ENCODE peak calls at places on chromosome 22, in seven cellular contexts. B, W, I, J, G, F and U are unnamed samples. For H3K9me3, the result is how much of the 10 kb centered on the place peaks cover.

GRCh38 chr22:22075382-22076163 is 93.0 kb upstream of the TOP3B start:
- DNase-seq in I (no peak), G (no peak), F (no peak), J (no peak), W (no peak), B (no peak), U (no peak)

GRCh38 chr22:50562523-50563409 is at the start of gene SYCE3:
- DNase-seq in J (peak), W (peak), G (peak), B (peak), F (peak), I (peak), U (peak)

GRCh38 chr22:22753526-22754267 is 109.3 kb downstream of the GGTLC2 start:
- DNase-seq in J (peak), F (peak), I (no peak), W (peak), G (peak), B (peak), U (peak)

GRCh38 chr22:30546616-30547015 is at the start of gene SEC14L6:
- DNase-seq in W (no peak), J (no peak), G (no peak), B (no peak), F (no peak), I (no peak), U (no peak)

GRCh38 chr22:38881464-38881871 is 9.5 kb upstream of the CBX6 start:
- DNase-seq in I (no peak), B (peak), J (no peak), W (no peak), F (peak), G (no peak), U (no peak)

GRCh38 chr22:44964722-44965078 is 45.1 kb downstream of the PHF21B start:
- DNase-seq in W (no peak), F (no peak), G (no peak), I (no peak), B (no peak), J (no peak), U (no peak)

GRCh38 chr22:27391092-27391770 is 410.3 kb downstream of the MN1 start:
- DNase-seq in F (no peak), J (no peak), W (no peak), I (peak), G (no peak), B (peak), U (no peak)

GRCh38 chr22:41286639-41287091 is 678 bp upstream of the RANGAP1 start:
- DNase-seq in I (no peak), G (peak), B (no peak), J (peak), F (peak), W (peak), U (no peak)

GRCh38 chr22:24391836-24392217 is 35.6 kb upstream of the ADORA2A start:
- DNase-seq in F (no peak), J (no peak), G (no peak), B (no peak), I (no peak), W (no peak), U (no peak)

GRCh38 chr22:48099671-48100070 is 1337.2 kb downstream of the TBC1D22A start:
- DNase-seq in J (no peak), I (no peak), G (no peak), B (no peak), W (no peak), F (no peak), U (no peak)

GRCh38 chr22:48099251-48099650 is 1336.8 kb downstream of the TBC1D22A start:
- DNase-seq in G (no peak), F (no peak), J (peak), I (no peak), W (no peak), B (no peak), U (no peak)

GRCh38 chr22:48101704-48102103 is 1339.3 kb downstream of the TBC1D22A start:
- DNase-seq in B (no peak), W (no peak), G (no peak), I (no peak), F (no peak), J (no peak), U (no peak)

GRCh38 chr22:48102581-48102980 is 1340.1 kb downstream of the TBC1D22A start:
- DNase-seq in F (no peak), G (no peak), J (no peak), I (no peak), W (no peak), B (no peak), U (no peak)

DNA sequence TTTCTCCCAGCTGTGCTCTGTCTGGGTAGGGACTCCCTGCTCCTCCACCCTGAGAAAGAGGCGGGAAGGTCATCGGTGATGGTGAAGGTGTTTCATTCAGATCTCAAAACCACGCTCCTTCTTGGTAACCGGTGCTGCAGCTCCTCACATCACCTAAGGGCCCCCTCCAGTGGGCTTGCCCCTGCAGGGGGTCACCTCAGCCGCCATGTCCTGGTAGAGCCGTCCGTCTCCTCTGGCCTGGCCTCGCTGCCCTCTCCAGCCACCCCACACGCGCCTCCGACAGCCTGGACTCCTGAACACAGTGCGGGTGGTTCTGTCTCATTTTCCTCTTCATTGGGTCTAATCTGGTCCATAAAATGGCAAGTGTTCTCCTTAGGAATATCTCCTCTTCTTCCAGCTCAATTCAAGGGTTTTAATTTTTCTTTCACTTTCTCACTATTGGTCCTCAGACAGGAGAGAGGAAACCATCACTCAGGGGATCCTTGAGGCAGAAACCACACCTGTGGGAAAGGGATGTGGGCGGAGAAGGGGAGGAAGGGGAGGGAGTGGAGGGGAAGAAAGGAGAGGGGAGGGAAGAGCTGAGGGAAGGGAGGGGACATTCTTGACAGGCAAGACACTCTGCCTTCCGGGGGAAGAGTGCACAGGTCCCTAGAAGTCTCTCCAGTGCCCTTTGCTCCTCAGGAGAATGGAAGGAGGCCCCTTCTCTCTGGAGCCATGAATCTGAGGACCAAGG is 1338.4 kb downstream of the TBC1D22A start:
- DNase-seq in G (no peak), W (no peak), B (no peak), I (no peak), J (peak), F (no peak), U (no peak)
- H3K9me3 ChIP-seq in G (under half), W (under half), B (under half), I (under half), J (under half), F (under half), U (under half)

GRCh38 chr22:11605468-11605981 is 3922.5 kb upstream of the OR11H1 start:
- DNase-seq in G (no peak), W (no peak), F (no peak), B (no peak), J (no peak), I (no peak), U (no peak)
- H3K9me3 ChIP-seq in G (under half), W (under half), F (under half), B (under half), J (under half), I (under half), U (under half)

GRCh38 chr22:19788661-19789225 is 28.2 kb downstream of the TBX1 start:
- DNase-seq in G (no peak), W (no peak), J (no peak), F (no peak), B (peak), I (no peak), U (no peak)
- H3K9me3 ChIP-seq in G (under half), W (under half), J (under half), F (under half), B (under half), I (under half), U (under half)

GRCh38 chr22:28442951-28443876 is 236.4 kb downstream of the TTC28 start:
- DNase-seq in J (peak), F (peak), G (no peak), W (no peak), I (peak), B (peak), U (no peak)
- H3K9me3 ChIP-seq in J (under half), F (under half), G (under half), W (under half), I (under half), B (under half), U (under half)

GRCh38 chr22:48513446-48513845 is 1314.2 kb downstream of the BRD1 start:
- DNase-seq in G (no peak), I (no peak), J (no peak), F (no peak), B (no peak), W (no peak), U (no peak)
- H3K9me3 ChIP-seq in G (under half), I (under half), J (under half), F (under half), B (under half), W (under half), U (under half)

DNA sequence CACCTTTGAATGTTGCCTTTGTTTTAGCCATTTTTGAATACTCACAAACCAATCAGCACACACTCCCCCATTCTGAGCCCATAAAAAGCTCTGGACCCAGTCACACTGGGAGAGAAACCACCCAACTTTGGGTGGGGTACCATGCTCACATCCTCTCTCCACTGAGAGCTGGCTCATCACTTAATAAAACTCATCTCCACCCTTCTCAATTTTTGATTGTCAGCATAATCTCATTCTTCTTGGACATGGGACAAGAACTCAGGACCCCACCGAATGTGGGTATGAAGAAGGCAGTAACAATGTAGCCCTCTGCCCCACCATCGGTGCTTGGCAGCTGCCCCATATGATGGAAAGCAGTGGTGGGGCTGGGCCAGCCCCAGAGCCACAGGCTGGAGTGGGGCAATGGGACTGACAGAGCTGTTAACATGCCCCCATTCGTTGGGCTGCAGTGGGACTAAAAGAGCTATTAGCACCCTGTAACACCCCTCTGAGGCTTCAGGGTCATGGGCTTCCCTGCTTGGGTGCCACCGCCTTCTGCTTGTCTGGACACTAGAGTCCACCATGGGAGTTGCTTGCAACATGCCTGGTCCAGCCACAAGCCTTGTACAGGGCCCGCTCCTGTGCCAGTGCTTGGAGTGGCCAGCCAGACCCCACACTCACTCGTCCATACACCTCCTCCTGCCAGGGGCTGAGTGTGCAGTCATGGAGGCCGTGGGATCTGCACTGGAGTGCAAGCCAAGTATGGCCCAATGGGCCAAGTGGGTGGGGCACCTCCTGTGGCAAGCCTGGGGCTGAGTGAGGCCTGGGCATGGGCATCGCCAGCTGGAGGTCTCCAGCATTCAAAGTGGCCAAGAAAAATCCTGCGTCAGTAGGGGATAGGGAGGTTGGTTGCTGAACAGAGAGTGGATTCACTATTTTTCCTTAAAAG is 471.1 kb downstream of the TBC1D22A start:
- DNase-seq in F (peak), I (no peak), W (no peak), J (no peak), G (no peak), B (no peak), U (no peak)
- H3K9me3 ChIP-seq in F (under half), I (under half), W (under half), J (under half), G (under half), B (under half), U (under half)